ENCODE peak calls at places on chromosomes 13 and 19, in seven cellular contexts. G, I, U, X, M, Q and F are unnamed samples.

GRCh38 chr19:49333426-49334288 is 1.5 kb upstream of the CD37 start:
- DNase-seq in X (peak), I (no peak), Q (peak), U (no peak), M (no peak), G (no peak), F (no peak)

GRCh38 chr13:43728411-43728810 is 58.4 kb downstream of the ENOX1 start:
- DNase-seq in M (no peak), U (no peak), G (no peak), X (no peak), Q (no peak), I (no peak), F (no peak)

GRCh38 chr13:47426126-47426849 is 529.4 kb upstream of the HTR2A start:
- DNase-seq in Q (no peak), I (no peak), U (no peak), M (peak), X (no peak), G (peak), F (no peak)

GRCh38 chr13:113137656-113138292 is 15.2 kb downstream of the F10 start:
- DNase-seq in Q (no peak), U (no peak), G (peak), I (no peak), M (no peak), X (no peak), F (no peak)

GRCh38 chr19:10113592-10113963 is 2.1 kb downstream of the P2RY11 start:
- DNase-seq in Q (no peak), I (no peak), G (no peak), X (no peak), M (no peak), U (no peak), F (no peak)

GRCh38 chr19:10283301-10283733 is 3.4 kb upstream of the ICAM4 start:
- DNase-seq in U (no peak), G (no peak), M (no peak), I (peak), X (no peak), Q (no peak), F (no peak)

GRCh38 chr13:90365130-90365529 is 982.4 kb upstream of the MIR17HG start:
- DNase-seq in G (no peak), U (no peak), Q (no peak), I (no peak), X (no peak), M (no peak), F (no peak)

GRCh38 chr13:25409938-25410337 is 38.2 kb downstream of the ATP8A2 start:
- DNase-seq in X (no peak), U (no peak), Q (no peak), G (no peak), M (no peak), I (no peak), F (no peak)

GRCh38 chr13:75181906-75182305 is 300.1 kb downstream of the TBC1D4 start:
- DNase-seq in Q (no peak), M (no peak), G (no peak), X (no peak), U (no peak), I (no peak), F (no peak)

GRCh38 chr13:26213982-26214381 is 8.1 kb downstream of the RNF6 start:
- DNase-seq in X (no peak), Q (no peak), I (no peak), G (no peak), U (no peak), M (no peak), F (no peak)

GRCh38 chr19:33813391-33814101 is 16.9 kb downstream of the KCTD15 start:
- DNase-seq in I (no peak), Q (no peak), U (no peak), G (no peak), X (no peak), M (no peak), F (no peak)

GRCh38 chr13:111491021-111491420 is 170.6 kb downstream of the TEX29 start:
- DNase-seq in I (no peak), X (no peak), G (no peak), U (no peak), M (no peak), Q (no peak), F (no peak)

GRCh38 chr19:12155324-12155723 is 1.2 kb downstream of the ZNF625 start:
- DNase-seq in U (no peak), M (no peak), Q (no peak), I (no peak), X (no peak), G (no peak), F (no peak)

GRCh38 chr19:13843104-13843921 is 33.6 kb upstream of the NANOS3 start:
- DNase-seq in M (no peak), U (no peak), Q (no peak), G (peak), X (peak), I (peak), F (no peak)

GRCh38 chr19:19053508-19054314 is 10.1 kb upstream of the SLC25A42 start:
- DNase-seq in X (peak), M (peak), G (peak), I (peak), Q (peak), U (peak), F (peak)

GRCh38 chr13:36806102-36806501 is 12.9 kb upstream of the RFXAP start:
- DNase-seq in M (no peak), Q (no peak), U (no peak), X (no peak), G (no peak), I (no peak), F (no peak)

GRCh38 chr13:21009036-21009435 is 52.4 kb downstream of the LATS2 start:
- DNase-seq in G (no peak), U (no peak), Q (no peak), X (no peak), I (no peak), M (no peak), F (no peak)

GRCh38 chr13:84917252-84917878 is 881.9 kb downstream of the SLITRK6 start:
- DNase-seq in Q (no peak), G (no peak), U (no peak), X (no peak), I (no peak), M (peak), F (peak)

GRCh38 chr19:2962018-2962670 is 15.2 kb upstream of the TLE6 start:
- DNase-seq in I (peak), X (no peak), G (no peak), Q (peak), M (peak), U (peak), F (peak)

GRCh38 chr13:62920181-62920580 is 1504.5 kb upstream of the PCDH20 start:
- DNase-seq in Q (no peak), M (no peak), G (no peak), I (no peak), U (no peak), X (no peak), F (no peak)